ENCODE peak calls at places on chromosome 6, in seven cellular contexts. S is IMR-90; Z is amniotic epithelial cell; K is ACHN; M is LoVo; T is vagina; W is stimulated activated CD4-positive, alpha-beta T cell treated with anti-CD3 and anti-CD28 coated beads, Interleukin-4, amount 100 ng/mL, for 24 hours. U is an unnamed sample.
A peak's percentile ranks its signal among the peaks of the same experiment; 100 is the strongest.

GRCh38 chr6:55433446-55434130 is 106.3 kb downstream of the GFRAL start:
- DNase-seq in S (peak; percentile 63), Z (peak; percentile 63), K (no peak), M (no peak), T (no peak), W (no peak), U (no peak)

GRCh38 chr6:18741741-18742140 is 354.6 kb downstream of the RNF144B start:
- DNase-seq in S (no peak), Z (peak; percentile 4), K (no peak), M (no peak), T (no peak), W (no peak), U (no peak)

GRCh38 chr6:70124882-70125535 is 177.9 kb downstream of the COL9A1 start:
- DNase-seq in S (peak; percentile 19), Z (no peak), K (peak; percentile 62), M (no peak), T (no peak), W (no peak), U (no peak)

GRCh38 chr6:158409451-158409850 is 97.2 kb downstream of the TULP4 start:
- DNase-seq in S (peak; percentile 75), Z (peak; percentile 82), K (no peak), M (no peak), T (no peak), W (no peak), U (no peak)

GRCh38 chr6:160069050-160069454 is 52.6 kb upstream of the SLC22A1 start:
- DNase-seq in S (no peak), Z (no peak), K (no peak), M (no peak), T (no peak), W (peak; percentile 8), U (no peak)

GRCh38 chr6:124132256-124132655 is 328.6 kb downstream of the NKAIN2 start:
- DNase-seq in S (no peak), Z (peak; percentile 44), K (peak; percentile 1), M (no peak), T (no peak), W (no peak), U (no peak)

GRCh38 chr6:116969211-116969863 is 92.3 kb downstream of the RFX6 start:
- DNase-seq in S (peak; percentile 50), Z (peak; percentile 44), K (peak; percentile 52), M (peak; percentile 54), T (no peak), W (no peak), U (no peak)

GRCh38 chr6:16058188-16058780 is 70.6 kb upstream of the MYLIP start:
- DNase-seq in S (no peak), Z (no peak), K (no peak), M (no peak), T (no peak), W (no peak), U (no peak)

GRCh38 chr6:3610896-3611295 is 140.6 kb downstream of the PXDC1 start:
- DNase-seq in S (no peak), Z (no peak), K (no peak), M (no peak), T (peak; percentile 56), W (no peak), U (no peak)

GRCh38 chr6:81531869-81532561 is 220.5 kb downstream of the TENT5A start:
- DNase-seq in S (peak; percentile 38), Z (no peak), K (no peak), M (no peak), T (no peak), W (no peak), U (no peak)

GRCh38 chr6:158475344-158476302 is 84.3 kb upstream of the TMEM181 start:
- DNase-seq in S (peak; percentile 57), Z (peak; percentile 66), K (peak; percentile 56), M (peak; percentile 53), T (no peak), W (no peak), U (no peak)

GRCh38 chr6:498795-499231 is 107.3 kb downstream of the IRF4 start:
- DNase-seq in S (peak; percentile 4), Z (peak; percentile 4), K (no peak), M (no peak), T (no peak), W (peak; percentile 64), U (no peak)

GRCh38 chr6:149887343-149887742 is 10.6 kb downstream of the RAET1E start:
- DNase-seq in S (peak; percentile 89), Z (peak; percentile 51), K (no peak), M (peak; percentile 24), T (no peak), W (no peak), U (no peak)

GRCh38 chr6:33347816-33348215 is 30.3 kb upstream of the ZBTB22 start:
- DNase-seq in S (no peak), Z (no peak), K (no peak), M (no peak), T (no peak), W (no peak), U (no peak)

GRCh38 chr6:32255212-32256153 is 31.6 kb upstream of the NOTCH4 start:
- DNase-seq in S (peak; percentile 93), Z (peak; percentile 90), K (peak; percentile 91), M (peak; percentile 81), T (no peak), W (peak; percentile 81), U (no peak)

GRCh38 chr6:134477991-134478635 is 160.2 kb upstream of the SGK1 start:
- DNase-seq in S (peak; percentile 71), Z (peak; percentile 60), K (no peak), M (no peak), T (no peak), W (no peak), U (no peak)

GRCh38 chr6:32655311-32655710 is 11.1 kb downstream of the HLA-DQB1 start:
- DNase-seq in S (no peak), Z (no peak), K (no peak), M (no peak), T (no peak), W (no peak), U (no peak)

GRCh38 chr6:143164565-143165105 is 103.9 kb downstream of the AIG1 start:
- DNase-seq in S (no peak), Z (peak; percentile 29), K (no peak), M (no peak), T (no peak), W (no peak), U (no peak)

GRCh38 chr6:42745083-42745637 is 743 bp downstream of the TBCC start:
- DNase-seq in S (peak; percentile 23), Z (no peak), K (peak; percentile 16), M (no peak), T (no peak), W (peak; percentile 19), U (no peak)

GRCh38 chr6:128848169-128848935 is 34.6 kb upstream of the LAMA2 start:
- DNase-seq in S (no peak), Z (peak; percentile 44), K (no peak), M (no peak), T (no peak), W (no peak), U (no peak)

GRCh38 chr6:158817298-158818007 is 1.7 kb downstream of the EZR start:
- DNase-seq in S (peak; percentile 48), Z (peak; percentile 69), K (no peak), M (no peak), T (peak; percentile 84), W (no peak), U (no peak)

GRCh38 chr6:79421707-79422484 is 115.3 kb downstream of the LCA5 start:
- DNase-seq in S (peak; percentile 92), Z (peak; percentile 94), K (peak; percentile 22), M (no peak), T (no peak), W (no peak), U (no peak)

GRCh38 chr6:161237176-161237575 is 36.7 kb downstream of the AGPAT4 start:
- DNase-seq in S (no peak), Z (no peak), K (no peak), M (no peak), T (no peak), W (no peak), U (no peak)

GRCh38 chr6:143940011-143940597 is 68.0 kb downstream of the PLAGL1 start:
- DNase-seq in S (peak; percentile 38), Z (peak; percentile 55), K (peak; percentile 64), M (peak; percentile 57), T (no peak), W (peak; percentile 53), U (no peak)

GRCh38 chr6:75334266-75335040 is 49.9 kb upstream of the TMEM30A start:
- DNase-seq in S (peak; percentile 72), Z (peak; percentile 83), K (no peak), M (no peak), T (no peak), W (no peak), U (no peak)

GRCh38 chr6:2240961-2241360 is 4.4 kb downstream of the GMDS start:
- DNase-seq in S (no peak), Z (no peak), K (no peak), M (no peak), T (peak; percentile 56), W (no peak), U (no peak)

GRCh38 chr6:119226089-119226488 is 123.5 kb downstream of the MAN1A1 start:
- DNase-seq in S (no peak), Z (no peak), K (no peak), M (no peak), T (no peak), W (no peak), U (no peak)

U was measured in cortex of kidney.